ENCODE peak calls at places on chromosomes 3 and 15, in six cellular contexts. T is NCI-H187; O is effector memory CD8-positive, alpha-beta T cell; U is AG08396; V is stimulated activated CD4-positive, alpha-beta T cell treated with anti-CD3 and anti-CD28 coated beads, TNF-alpha, amount 100 ng/mL, for 4 hours; M is endothelial cell. F is an unnamed sample.

GRCh38 chr3:167110906-167111305 is 269.2 kb downstream of the ZBBX start:
- DNase-seq in T (no peak), V (no peak), U (no peak), O (no peak), M (no peak), F (no peak)

GRCh38 chr3:40021338-40021737 is 211.9 kb downstream of the MYRIP start:
- DNase-seq in T (no peak), O (no peak), M (no peak), U (no peak), V (no peak), F (no peak)

GRCh38 chr15:100897873-100898490 is 18.4 kb downstream of the ALDH1A3 start:
- DNase-seq in O (no peak), V (no peak), M (no peak), T (no peak), U (no peak), F (no peak)

GRCh38 chr15:50262533-50262932 is 3.0 kb downstream of the HDC start:
- DNase-seq in O (peak), U (no peak), T (no peak), M (no peak), V (peak), F (peak)

GRCh38 chr3:63467392-63467791 is 185.1 kb upstream of the SNTN start:
- DNase-seq in U (no peak), V (no peak), T (no peak), M (no peak), O (no peak), F (no peak)

GRCh38 chr3:31704651-31705179 is 172.0 kb downstream of the STT3B start:
- DNase-seq in M (no peak), U (peak), V (no peak), O (no peak), T (no peak), F (no peak)

GRCh38 chr15:70091649-70092461 is 5.9 kb downstream of the TLE3 start:
- DNase-seq in M (no peak), V (no peak), O (peak), T (peak), U (no peak), F (peak)

GRCh38 chr3:141738636-141739363 is 702 bp downstream of the RNF7 start:
- DNase-seq in U (peak), T (peak), O (no peak), M (no peak), V (no peak), F (peak)

GRCh38 chr15:89898146-89898545 is 4.4 kb upstream of the AP3S2 start:
- DNase-seq in V (no peak), M (no peak), U (no peak), O (no peak), T (no peak), F (no peak)

GRCh38 chr3:28138047-28138446 is 103.4 kb upstream of the CMC1 start:
- DNase-seq in O (no peak), M (no peak), T (no peak), V (no peak), U (no peak), F (no peak)

GRCh38 chr15:97490429-97490828 is 470.1 kb upstream of the ARRDC4 start:
- DNase-seq in U (no peak), M (no peak), T (no peak), V (no peak), O (no peak), F (no peak)

GRCh38 chr3:42557849-42558248 is 23.9 kb downstream of the SEC22C start:
- DNase-seq in M (no peak), T (no peak), V (no peak), O (no peak), U (no peak), F (peak)

GRCh38 chr15:43552261-43552660 is 34.9 kb downstream of the MAP1A start:
- DNase-seq in V (no peak), T (no peak), M (no peak), O (no peak), U (no peak), F (no peak)

GRCh38 chr3:51955893-51956770 is 951 bp downstream of the GPR62 start:
- DNase-seq in U (peak), M (peak), T (no peak), V (no peak), O (peak), F (peak)

GRCh38 chr15:70348581-70349344 is 251.0 kb upstream of the TLE3 start:
- DNase-seq in M (no peak), T (peak), V (no peak), U (no peak), O (no peak), F (no peak)

GRCh38 chr15:73858062-73858461 is 15.3 kb upstream of the TBC1D21 start:
- DNase-seq in T (no peak), V (no peak), M (no peak), O (no peak), U (no peak), F (no peak)

GRCh38 chr15:85927936-85928537 is 133.3 kb upstream of the KLHL25 start:
- DNase-seq in U (no peak), M (no peak), O (no peak), T (no peak), V (no peak), F (peak)

GRCh38 chr3:197906850-197907187 is 43.2 kb upstream of the RPL35A start:
- DNase-seq in U (no peak), M (no peak), T (no peak), O (no peak), V (no peak), F (no peak)

GRCh38 chr15:74783072-74783807 is 1.4 kb downstream of the CSK start:
- DNase-seq in U (peak), M (no peak), O (no peak), V (no peak), T (no peak), F (no peak)

GRCh38 chr3:196142674-196142988 is 60.7 kb upstream of the TFRC start:
- DNase-seq in M (no peak), U (no peak), V (no peak), T (no peak), O (no peak), F (no peak)

GRCh38 chr3:38227989-38228388 is 37.6 kb upstream of the SLC22A13 start:
- DNase-seq in T (no peak), V (no peak), M (no peak), U (peak), O (no peak), F (no peak)

GRCh38 chr15:88275804-88276203 is 19.3 kb upstream of the NTRK3 start:
- DNase-seq in M (no peak), O (no peak), T (no peak), U (no peak), V (no peak), F (no peak)

GRCh38 chr3:42256135-42256819 is 9.7 kb downstream of the CCK start:
- DNase-seq in U (peak), V (no peak), O (no peak), M (no peak), T (no peak), F (no peak)

GRCh38 chr3:127779747-127780146 is 42.6 kb downstream of the MGLL start:
- DNase-seq in V (no peak), T (no peak), M (no peak), O (no peak), U (no peak), F (no peak)

GRCh38 chr15:36428102-36428845 is 151.2 kb upstream of the CDIN1 start:
- DNase-seq in T (no peak), M (no peak), U (peak), O (no peak), V (no peak), F (no peak)

GRCh38 chr3:136671921-136672320 is 80.3 kb downstream of the STAG1 start:
- DNase-seq in T (no peak), U (peak), M (no peak), V (no peak), O (no peak), F (no peak)

GRCh38 chr3:4821975-4822374 is 157.3 kb upstream of the BHLHE40 start:
- DNase-seq in T (no peak), M (no peak), V (peak), U (no peak), O (peak), F (peak)

GRCh38 chr15:60477991-60478632 is 830 bp downstream of the ICE2 start:
- DNase-seq in T (no peak), V (no peak), M (no peak), U (peak), O (no peak), F (peak)

GRCh38 chr3:10467904-10468610 is 37.3 kb downstream of the ATP2B2 start:
- DNase-seq in T (no peak), U (no peak), O (no peak), V (no peak), M (no peak), F (no peak)

GRCh38 chr15:38612159-38612863 is 47.7 kb upstream of the RASGRP1 start:
- DNase-seq in O (no peak), V (peak), M (no peak), U (no peak), T (no peak), F (peak)

F was measured in CD4-positive, alpha-beta memory T cell.